ENCODE peak calls at places on chromosome 4, in eight cellular contexts. One of them, this sample, is unnamed.

GRCh38 chr4:167290684-167291083 is 56.4 kb upstream of the SPOCK3 start:
- DNase-seq in GM23338: peak; percentile 65
- DNase-seq in GM23248: no peak
- DNase-seq in neural progenitor cell: peak; percentile 29
- DNase-seq in SK-N-SH: peak; percentile 9
- DNase-seq in PC-3: peak; percentile 42
- DNase-seq in MM.1S: peak; percentile 23
- DNase-seq in HCT116: peak; percentile 7
- DNase-seq in this sample: peak; percentile 33

GRCh38 chr4:73653695-73654106 is 33.5 kb upstream of the RASSF6 start:
- DNase-seq in GM23338: peak; percentile 69
- DNase-seq in GM23248: peak; percentile 73
- DNase-seq in neural progenitor cell: peak; percentile 55
- DNase-seq in SK-N-SH: peak; percentile 38
- DNase-seq in PC-3: peak; percentile 90
- DNase-seq in MM.1S: peak; percentile 85
- DNase-seq in HCT116: peak; percentile 33
- DNase-seq in this sample: peak; percentile 65

GRCh38 chr4:187692626-187693025 is 302.9 kb upstream of the ZFP42 start:
- DNase-seq in GM23338: no peak
- DNase-seq in GM23248: no peak
- DNase-seq in neural progenitor cell: no peak
- DNase-seq in SK-N-SH: no peak
- DNase-seq in PC-3: no peak
- DNase-seq in MM.1S: no peak
- DNase-seq in HCT116: no peak
- DNase-seq in this sample: no peak

GRCh38 chr4:112517067-112517588 is 1.1 kb upstream of the NEUROG2 start:
- DNase-seq in GM23338: peak; percentile 67
- DNase-seq in GM23248: no peak
- DNase-seq in neural progenitor cell: peak; percentile 78
- DNase-seq in SK-N-SH: peak; percentile 46
- DNase-seq in PC-3: no peak
- DNase-seq in MM.1S: no peak
- DNase-seq in HCT116: no peak
- DNase-seq in this sample: no peak

GRCh38 chr4:102734116-102734515 is 26.7 kb downstream of the MANBA start:
- DNase-seq in GM23338: no peak
- DNase-seq in GM23248: no peak
- DNase-seq in neural progenitor cell: no peak
- DNase-seq in SK-N-SH: no peak
- DNase-seq in PC-3: no peak
- DNase-seq in MM.1S: no peak
- DNase-seq in HCT116: no peak
- DNase-seq in this sample: no peak

GRCh38 chr4:158042591-158043030 is 130.2 kb downstream of the GASK1B start:
- DNase-seq in GM23338: no peak
- DNase-seq in GM23248: peak; percentile 68
- DNase-seq in neural progenitor cell: no peak
- DNase-seq in SK-N-SH: no peak
- DNase-seq in PC-3: peak; percentile 17
- DNase-seq in MM.1S: no peak
- DNase-seq in HCT116: no peak
- DNase-seq in this sample: no peak

GRCh38 chr4:158778712-158779111 is 9.9 kb downstream of the FNIP2 start:
- DNase-seq in GM23338: no peak
- DNase-seq in GM23248: no peak
- DNase-seq in neural progenitor cell: no peak
- DNase-seq in SK-N-SH: no peak
- DNase-seq in PC-3: peak; percentile 53
- DNase-seq in MM.1S: no peak
- DNase-seq in HCT116: no peak
- DNase-seq in this sample: no peak

GRCh38 chr4:149891381-149891780 is 75.7 kb upstream of the IQCM start:
- DNase-seq in GM23338: no peak
- DNase-seq in GM23248: no peak
- DNase-seq in neural progenitor cell: peak; percentile 28
- DNase-seq in SK-N-SH: no peak
- DNase-seq in PC-3: no peak
- DNase-seq in MM.1S: no peak
- DNase-seq in HCT116: no peak
- DNase-seq in this sample: no peak

GRCh38 chr4:125314676-125315570 is at the start of gene FAT4:
- DNase-seq in GM23338: peak; percentile 94
- DNase-seq in GM23248: peak; percentile 99
- DNase-seq in neural progenitor cell: peak; percentile 95
- DNase-seq in SK-N-SH: peak; percentile 89
- DNase-seq in PC-3: peak; percentile 85
- DNase-seq in MM.1S: peak; percentile 94
- DNase-seq in HCT116: peak; percentile 85
- DNase-seq in this sample: peak; percentile 96

GRCh38 chr4:119038465-119038864 is 97.2 kb upstream of the MYOZ2 start:
- DNase-seq in GM23338: no peak
- DNase-seq in GM23248: peak; percentile 70
- DNase-seq in neural progenitor cell: no peak
- DNase-seq in SK-N-SH: no peak
- DNase-seq in PC-3: peak; percentile 2
- DNase-seq in MM.1S: no peak
- DNase-seq in HCT116: no peak
- DNase-seq in this sample: no peak
- H3K4me1 ChIP-seq in GM23338: peaks cover 66% of the 10 kb centered on the region
- H3K4me1 ChIP-seq in GM23248: peaks cover 83% of the 10 kb centered on the region
- H3K4me1 ChIP-seq in neural progenitor cell: peaks cover 16% of the 10 kb centered on the region
- H3K4me1 ChIP-seq in SK-N-SH: peaks cover 10% of the 10 kb centered on the region
- H3K4me1 ChIP-seq in PC-3: peaks cover 4% of the 10 kb centered on the region
- H3K4me1 ChIP-seq in MM.1S: peaks cover 12% of the 10 kb centered on the region
- H3K4me1 ChIP-seq in HCT116: no peaks in the 10 kb centered on the region
- H3K4me1 ChIP-seq in this sample: peaks cover 16% of the 10 kb centered on the region

GRCh38 chr4:53309321-53310020 is 56.4 kb downstream of the SCFD2 start:
- DNase-seq in GM23338: no peak
- DNase-seq in GM23248: peak; percentile 61
- DNase-seq in neural progenitor cell: no peak
- DNase-seq in SK-N-SH: no peak
- DNase-seq in PC-3: no peak
- DNase-seq in MM.1S: no peak
- DNase-seq in HCT116: no peak
- DNase-seq in this sample: no peak
- TF ChIP-seq EZH2phosphoT487 in GM23338: no peak
- TF ChIP-seq EZH2phosphoT487 in GM23248: no peak
- TF ChIP-seq EZH2phosphoT487 in neural progenitor cell: no peak
- TF ChIP-seq EZH2phosphoT487 in SK-N-SH: no peak
- TF ChIP-seq EZH2phosphoT487 in PC-3: no peak
- TF ChIP-seq EZH2phosphoT487 in MM.1S: no peak
- TF ChIP-seq EZH2phosphoT487 in HCT116: no peak
- TF ChIP-seq EZH2phosphoT487 in this sample: no peak

GRCh38 chr4:89358935-89359364 is 51.4 kb upstream of the GPRIN3 start:
- DNase-seq in GM23338: no peak
- DNase-seq in GM23248: no peak
- DNase-seq in neural progenitor cell: no peak
- DNase-seq in SK-N-SH: no peak
- DNase-seq in PC-3: no peak
- DNase-seq in MM.1S: no peak
- DNase-seq in HCT116: no peak
- DNase-seq in this sample: no peak
- H3K27me3 ChIP-seq in GM23338: no peaks in the 10 kb centered on the region
- H3K27me3 ChIP-seq in GM23248: peaks cover 7% of the 10 kb centered on the region
- H3K27me3 ChIP-seq in neural progenitor cell: no peaks in the 10 kb centered on the region
- H3K27me3 ChIP-seq in SK-N-SH: no peaks in the 10 kb centered on the region
- H3K27me3 ChIP-seq in PC-3: peaks cover 54% of the 10 kb centered on the region
- H3K27me3 ChIP-seq in MM.1S: no peaks in the 10 kb centered on the region
- H3K27me3 ChIP-seq in HCT116: no peaks in the 10 kb centered on the region
- H3K27me3 ChIP-seq in this sample: no peaks in the 10 kb centered on the region

GRCh38 chr4:176964116-176964691 is 171.5 kb upstream of the VEGFC start:
- DNase-seq in GM23338: peak; percentile 69
- DNase-seq in GM23248: no peak
- DNase-seq in neural progenitor cell: no peak
- DNase-seq in SK-N-SH: no peak
- DNase-seq in PC-3: peak; percentile 46
- DNase-seq in MM.1S: peak; percentile 14
- DNase-seq in HCT116: peak; percentile 16
- DNase-seq in this sample: no peak

GRCh38 chr4:176957353-176958118 is 164.8 kb upstream of the VEGFC start:
- DNase-seq in GM23338: no peak
- DNase-seq in GM23248: no peak
- DNase-seq in neural progenitor cell: no peak
- DNase-seq in SK-N-SH: no peak
- DNase-seq in PC-3: no peak
- DNase-seq in MM.1S: peak; percentile 33
- DNase-seq in HCT116: no peak
- DNase-seq in this sample: no peak

DNA sequence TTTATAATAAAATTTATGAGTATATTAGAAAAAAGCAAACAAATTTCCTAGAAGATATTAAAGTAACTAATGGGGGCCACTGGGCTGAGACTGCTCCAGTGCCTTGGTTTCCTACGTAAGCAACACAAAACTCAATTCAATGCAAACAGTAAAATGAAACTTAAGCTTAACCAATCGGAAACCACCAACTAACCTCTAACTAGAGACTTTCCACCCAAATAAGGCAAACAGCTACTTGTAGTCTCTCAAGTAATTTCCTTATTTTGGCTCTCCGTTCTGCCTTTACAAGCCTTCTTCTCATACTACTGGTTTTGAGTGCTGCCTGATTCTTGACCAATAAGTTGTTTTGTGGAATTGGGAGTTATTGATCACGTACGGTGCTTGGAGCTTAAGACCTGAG is 167.3 kb upstream of the VEGFC start:
- DNase-seq in GM23338: no peak
- DNase-seq in GM23248: no peak
- DNase-seq in neural progenitor cell: no peak
- DNase-seq in SK-N-SH: no peak
- DNase-seq in PC-3: no peak
- DNase-seq in MM.1S: no peak
- DNase-seq in HCT116: no peak
- DNase-seq in this sample: no peak
- H3K4me1 ChIP-seq in GM23338: no peaks in the 10 kb centered on the region
- H3K4me1 ChIP-seq in GM23248: no peaks in the 10 kb centered on the region
- H3K4me1 ChIP-seq in neural progenitor cell: peaks cover 13% of the 10 kb centered on the region
- H3K4me1 ChIP-seq in SK-N-SH: no peaks in the 10 kb centered on the region
- H3K4me1 ChIP-seq in PC-3: no peaks in the 10 kb centered on the region
- H3K4me1 ChIP-seq in MM.1S: no peaks in the 10 kb centered on the region
- H3K4me1 ChIP-seq in HCT116: no peaks in the 10 kb centered on the region
- H3K4me1 ChIP-seq in this sample: no peaks in the 10 kb centered on the region

GRCh38 chr4:120688791-120689190 is 233.7 kb downstream of the PRDM5 start:
- DNase-seq in GM23338: no peak
- DNase-seq in GM23248: no peak
- DNase-seq in neural progenitor cell: no peak
- DNase-seq in SK-N-SH: no peak
- DNase-seq in PC-3: no peak
- DNase-seq in MM.1S: no peak
- DNase-seq in HCT116: no peak
- DNase-seq in this sample: no peak
- TF ChIP-seq EZH2phosphoT487 in GM23338: no peak
- TF ChIP-seq EZH2phosphoT487 in GM23248: no peak
- TF ChIP-seq EZH2phosphoT487 in neural progenitor cell: no peak
- TF ChIP-seq EZH2phosphoT487 in SK-N-SH: no peak
- TF ChIP-seq EZH2phosphoT487 in PC-3: no peak
- TF ChIP-seq EZH2phosphoT487 in MM.1S: no peak
- TF ChIP-seq EZH2phosphoT487 in HCT116: no peak
- TF ChIP-seq EZH2phosphoT487 in this sample: no peak

DNA sequence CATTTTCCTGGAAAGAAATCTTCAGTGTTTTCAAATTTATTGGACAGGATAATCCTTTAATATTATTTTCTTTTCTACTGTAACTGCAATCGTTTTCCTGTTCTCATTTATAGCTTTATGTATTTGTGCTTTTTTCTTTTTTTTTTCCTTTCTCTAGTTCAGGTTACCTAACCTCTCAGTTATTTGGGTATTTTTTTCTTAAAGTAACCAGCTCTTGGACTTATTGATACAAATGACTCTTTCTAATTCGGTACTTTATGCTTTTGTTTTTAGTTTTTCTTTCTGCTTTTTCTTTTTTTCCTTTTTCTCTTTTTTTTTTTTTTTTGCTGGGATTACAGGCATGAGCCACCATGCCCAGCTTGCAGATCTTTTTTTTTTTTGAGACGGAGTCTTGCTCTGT is 25.2 kb downstream of the WWC2 start:
- DNase-seq in GM23338: no peak
- DNase-seq in GM23248: peak; percentile 38
- DNase-seq in neural progenitor cell: no peak
- DNase-seq in SK-N-SH: no peak
- DNase-seq in PC-3: no peak
- DNase-seq in MM.1S: no peak
- DNase-seq in HCT116: no peak
- DNase-seq in this sample: no peak
- H3K27me3 ChIP-seq in GM23338: no peaks in the 10 kb centered on the region
- H3K27me3 ChIP-seq in GM23248: no peaks in the 10 kb centered on the region
- H3K27me3 ChIP-seq in neural progenitor cell: no peaks in the 10 kb centered on the region
- H3K27me3 ChIP-seq in SK-N-SH: no peaks in the 10 kb centered on the region
- H3K27me3 ChIP-seq in PC-3: no peaks in the 10 kb centered on the region
- H3K27me3 ChIP-seq in MM.1S: no peaks in the 10 kb centered on the region
- H3K27me3 ChIP-seq in HCT116: no peaks in the 10 kb centered on the region
- H3K27me3 ChIP-seq in this sample: no peaks in the 10 kb centered on the region

GRCh38 chr4:151672996-151673395 is 87.8 kb downstream of the GATB start:
- DNase-seq in GM23338: no peak
- DNase-seq in GM23248: no peak
- DNase-seq in neural progenitor cell: no peak
- DNase-seq in SK-N-SH: no peak
- DNase-seq in PC-3: no peak
- DNase-seq in MM.1S: no peak
- DNase-seq in HCT116: no peak
- DNase-seq in this sample: no peak
- H3K4me1 ChIP-seq in GM23338: no peaks in the 10 kb centered on the region
- H3K4me1 ChIP-seq in GM23248: peaks cover 14% of the 10 kb centered on the region
- H3K4me1 ChIP-seq in neural progenitor cell: peaks cover 17% of the 10 kb centered on the region
- H3K4me1 ChIP-seq in SK-N-SH: peaks cover 50% of the 10 kb centered on the region
- H3K4me1 ChIP-seq in PC-3: peaks cover 11% of the 10 kb centered on the region
- H3K4me1 ChIP-seq in MM.1S: no peaks in the 10 kb centered on the region
- H3K4me1 ChIP-seq in HCT116: no peaks in the 10 kb centered on the region
- H3K4me1 ChIP-seq in this sample: peaks cover 14% of the 10 kb centered on the region

GRCh38 chr4:65502151-65502691 is 168.1 kb downstream of the EPHA5 start:
- DNase-seq in GM23338: no peak
- DNase-seq in GM23248: peak; percentile 57
- DNase-seq in neural progenitor cell: no peak
- DNase-seq in SK-N-SH: no peak
- DNase-seq in PC-3: peak; percentile 97
- DNase-seq in MM.1S: no peak
- DNase-seq in HCT116: no peak
- DNase-seq in this sample: no peak

GRCh38 chr4:65510976-65511375 is 159.3 kb downstream of the EPHA5 start:
- DNase-seq in GM23338: no peak
- DNase-seq in GM23248: peak; percentile 68
- DNase-seq in neural progenitor cell: no peak
- DNase-seq in SK-N-SH: no peak
- DNase-seq in PC-3: peak; percentile 88
- DNase-seq in MM.1S: no peak
- DNase-seq in HCT116: no peak
- DNase-seq in this sample: no peak

GRCh38 chr4:65508169-65508568 is 162.1 kb downstream of the EPHA5 start:
- DNase-seq in GM23338: no peak
- DNase-seq in GM23248: peak; percentile 40
- DNase-seq in neural progenitor cell: no peak
- DNase-seq in SK-N-SH: no peak
- DNase-seq in PC-3: peak; percentile 98
- DNase-seq in MM.1S: no peak
- DNase-seq in HCT116: no peak
- DNase-seq in this sample: no peak
- TF ChIP-seq EZH2phosphoT487 in GM23338: no peak
- TF ChIP-seq EZH2phosphoT487 in GM23248: no peak
- TF ChIP-seq EZH2phosphoT487 in neural progenitor cell: no peak
- TF ChIP-seq EZH2phosphoT487 in SK-N-SH: no peak
- TF ChIP-seq EZH2phosphoT487 in PC-3: no peak
- TF ChIP-seq EZH2phosphoT487 in MM.1S: no peak
- TF ChIP-seq EZH2phosphoT487 in HCT116: no peak
- TF ChIP-seq EZH2phosphoT487 in this sample: no peak